ENCODE peak calls at places on chromosomes 12 and 14, in ten cellular contexts. Y is Peyer's patch, D is testis, E is endothelial cell of umbilical vein, Q is HCT116, P is prostate gland, J is heart left ventricle, S is ovary, O is transverse colon, R is spleen. M is an unnamed sample.

GRCh38 chr12:91588874-91589454 is 406.3 kb upstream of the DCN start:
- DNase-seq in Y (no peak), D (no peak), E (no peak), Q (no peak), P (no peak), J (no peak), S (no peak), O (no peak), R (no peak), M (no peak)

GRCh38 chr14:101363261-101363555 is 198.1 kb upstream of the DIO3 start:
- DNase-seq in Y (no peak), D (no peak), E (no peak), Q (no peak), P (no peak), J (no peak), S (no peak), O (no peak), R (no peak), M (no peak)

GRCh38 chr12:43586646-43587245 is 34.7 kb upstream of the ADAMTS20 start:
- DNase-seq in Y (no peak), D (no peak), E (no peak), Q (no peak), P (no peak), J (no peak), S (no peak), O (no peak), R (no peak), M (no peak)

GRCh38 chr12:24039113-24039525 is 89.6 kb upstream of the SOX5 start:
- DNase-seq in Y (no peak), D (no peak), E (peak), Q (no peak), P (no peak), J (no peak), S (no peak), O (no peak), R (no peak), M (no peak)

GRCh38 chr12:45268672-45269406 is 52.9 kb downstream of the ANO6 start:
- DNase-seq in Y (no peak), D (peak), E (peak), Q (peak), P (peak), J (peak), S (peak), O (peak), R (no peak), M (peak)

GRCh38 chr12:29676676-29677075 is 107.1 kb downstream of the TMTC1 start:
- DNase-seq in Y (no peak), D (no peak), E (no peak), Q (no peak), P (no peak), J (no peak), S (no peak), O (no peak), R (no peak), M (no peak)

GRCh38 chr12:120725659-120726509 is at the start of gene ACADS:
- DNase-seq in Y (peak), D (peak), E (peak), Q (peak), P (peak), J (peak), S (peak), O (peak), R (peak), M (peak)

GRCh38 chr12:54984602-54985376 is at the start of gene TESPA1:
- DNase-seq in Y (peak), D (peak), E (no peak), Q (no peak), P (peak), J (peak), S (peak), O (peak), R (peak), M (peak)

GRCh38 chr12:3218150-3218845 is 141.1 kb downstream of the TSPAN9 start:
- DNase-seq in Y (no peak), D (peak), E (peak), Q (no peak), P (peak), J (peak), S (peak), O (peak), R (no peak), M (peak)

GRCh38 chr12:19206493-19207077 is 77.1 kb downstream of the PLEKHA5 start:
- DNase-seq in Y (no peak), D (no peak), E (no peak), Q (no peak), P (no peak), J (no peak), S (no peak), O (no peak), R (no peak), M (no peak)

GRCh38 chr14:100529561-100530031 is 57.6 kb downstream of the BEGAIN start:
- DNase-seq in Y (peak), D (peak), E (no peak), Q (no peak), P (no peak), J (no peak), S (no peak), O (no peak), R (peak), M (peak)

GRCh38 chr12:90897316-90897715 is 57.7 kb downstream of the CCER1 start:
- DNase-seq in Y (no peak), D (no peak), E (peak), Q (no peak), P (no peak), J (no peak), S (no peak), O (no peak), R (no peak), M (no peak)

GRCh38 chr12:94874986-94875312 is 128.5 kb downstream of the NDUFA12 start:
- DNase-seq in Y (no peak), D (no peak), E (no peak), Q (no peak), P (peak), J (no peak), S (no peak), O (no peak), R (no peak), M (no peak)
- TF ChIP-seq POLR2A in Y (no peak), D (no peak), E (no peak), Q (no peak), P (no peak), J (no peak), S (no peak), O (no peak), R (no peak), M (no peak)

GRCh38 chr14:64387738-64388532 is at the start of gene MTHFD1:
- DNase-seq in Y (peak), D (peak), E (peak), Q (peak), P (peak), J (peak), S (peak), O (peak), R (peak), M (peak)

GRCh38 chr14:64388533-64389243 is 535 bp downstream of the MTHFD1 start:
- DNase-seq in Y (no peak), D (peak), E (no peak), Q (no peak), P (peak), J (peak), S (no peak), O (peak), R (peak), M (no peak)

GRCh38 chr14:64391986-64392385 is 3.8 kb downstream of the MTHFD1 start:
- DNase-seq in Y (no peak), D (no peak), E (no peak), Q (no peak), P (no peak), J (no peak), S (no peak), O (no peak), R (no peak), M (peak)

GRCh38 chr14:64391113-64391725 is 3.1 kb downstream of the MTHFD1 start:
- DNase-seq in Y (no peak), D (no peak), E (no peak), Q (no peak), P (no peak), J (no peak), S (no peak), O (no peak), R (no peak), M (no peak)

GRCh38 chr14:64387232-64387737 is 868 bp upstream of the MTHFD1 start:
- DNase-seq in Y (no peak), D (peak), E (peak), Q (no peak), P (peak), J (peak), S (no peak), O (no peak), R (no peak), M (peak)
- TF ChIP-seq POLR2A in Y (no peak), D (no peak), E (no peak), Q (no peak), P (no peak), J (no peak), S (no peak), O (no peak), R (no peak), M (no peak)

GRCh38 chr12:96399081-96399918 is 939 bp downstream of the CDK17 start:
- DNase-seq in Y (peak), D (peak), E (peak), Q (no peak), P (peak), J (peak), S (peak), O (peak), R (peak), M (peak)

GRCh38 chr12:96399919-96400630 is at the start of gene CDK17:
- DNase-seq in Y (peak), D (peak), E (peak), Q (peak), P (peak), J (peak), S (peak), O (peak), R (peak), M (peak)

GRCh38 chr12:96402061-96402460 is 1.8 kb upstream of the CDK17 start:
- DNase-seq in Y (no peak), D (no peak), E (no peak), Q (no peak), P (no peak), J (no peak), S (no peak), O (no peak), R (no peak), M (no peak)

GRCh38 chr12:96400631-96401060 is 407 bp upstream of the CDK17 start:
- DNase-seq in Y (no peak), D (no peak), E (peak), Q (no peak), P (no peak), J (no peak), S (no peak), O (no peak), R (no peak), M (no peak)

DNA sequence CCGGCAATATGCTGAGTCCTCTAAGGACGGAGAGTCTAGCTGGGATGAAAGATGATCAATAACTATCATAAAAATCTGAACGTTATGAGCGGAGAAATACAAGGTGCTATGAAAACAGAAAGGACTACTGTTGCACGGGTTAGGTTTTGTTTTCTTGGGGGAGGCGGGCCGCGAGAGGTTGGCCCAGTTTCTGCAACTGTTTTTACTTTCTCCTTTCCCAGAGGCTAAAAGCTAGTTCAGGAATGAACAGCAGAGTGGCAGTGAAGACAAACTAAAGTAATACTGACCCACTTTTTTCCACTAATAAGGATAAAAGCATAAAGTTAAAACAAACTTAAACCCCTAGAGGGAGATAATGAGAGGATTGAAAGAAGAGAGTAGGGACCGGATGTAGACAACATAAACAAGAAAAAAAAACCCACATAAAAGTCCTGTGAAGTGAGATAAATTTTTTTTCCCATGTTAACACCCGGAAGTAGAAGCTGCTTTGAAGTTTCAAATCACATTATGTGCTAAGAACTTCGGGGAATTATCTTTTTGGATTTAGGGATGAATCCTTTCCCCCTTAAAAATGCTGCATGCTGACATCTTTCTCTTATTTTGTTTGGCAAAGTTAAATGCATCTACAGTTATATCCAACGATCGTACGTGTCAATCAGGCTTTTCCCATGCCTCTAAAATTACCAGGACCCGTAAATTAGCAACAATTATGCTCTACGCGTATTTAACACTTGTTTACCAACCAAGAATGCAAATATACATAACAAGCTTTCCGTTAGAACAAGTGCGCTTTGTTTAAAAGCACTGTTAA is 1.0 kb upstream of the CDK17 start:
- DNase-seq in Y (no peak), D (peak), E (peak), Q (peak), P (peak), J (no peak), S (no peak), O (peak), R (no peak), M (no peak)
- TF ChIP-seq POLR2A in Y (no peak), D (no peak), E (no peak), Q (no peak), P (no peak), J (no peak), S (no peak), O (no peak), R (no peak), M (no peak)

GRCh38 chr12:56688129-56688845 is at the start of gene PTGES3:
- DNase-seq in Y (peak), D (peak), E (peak), Q (peak), P (peak), J (peak), S (peak), O (peak), R (peak), M (peak)
- TF ChIP-seq POLR2A in Y (peak), D (peak), E (peak), Q (peak), P (peak), J (no peak), S (peak), O (peak), R (peak), M (peak)

DNA sequence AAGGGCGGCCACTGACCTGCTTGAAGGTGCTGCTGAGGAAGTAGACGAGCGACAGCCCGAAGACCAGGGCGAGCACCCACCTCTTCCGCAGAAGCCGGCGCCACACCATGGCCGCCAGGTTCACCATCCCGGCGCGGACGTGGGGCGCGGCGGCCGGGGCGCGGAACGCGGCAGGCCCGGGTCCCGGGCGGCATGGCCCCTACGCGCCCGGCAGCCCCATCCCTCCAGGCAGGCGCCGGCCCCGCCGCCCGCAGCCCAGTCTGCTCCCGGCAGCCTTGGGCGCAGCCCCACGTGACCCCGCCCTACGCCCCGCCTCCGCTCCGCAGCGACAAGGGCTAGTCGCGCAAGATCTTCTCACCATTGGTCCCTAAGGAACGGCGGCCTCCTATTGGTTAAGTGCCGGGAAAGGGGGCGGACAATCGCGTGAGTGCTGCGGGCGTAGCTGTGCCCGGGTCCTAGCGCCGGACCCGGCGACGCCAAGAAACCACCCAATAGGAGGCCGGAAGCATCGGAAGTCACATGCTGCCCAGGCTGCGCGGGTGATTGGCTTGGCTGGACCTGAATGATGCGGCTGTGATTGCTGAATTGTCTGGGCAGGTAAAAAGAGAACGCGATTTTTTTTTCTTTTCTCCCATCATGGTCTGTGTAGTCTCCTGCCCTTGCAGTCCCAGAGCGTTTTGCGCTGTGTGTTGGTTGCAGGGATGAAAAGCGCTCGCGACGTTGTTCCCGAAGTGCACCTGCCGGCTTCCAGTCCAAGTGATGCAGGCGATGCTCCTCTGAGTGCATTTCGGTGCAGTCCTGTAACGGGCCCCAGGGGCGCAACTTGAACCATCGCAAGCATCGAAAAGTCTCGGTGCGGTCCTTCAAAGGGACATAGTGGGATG is at the start of the genes RNFT2 and SPRING1:
- DNase-seq in Y (peak), D (peak), E (peak), Q (peak), P (peak), J (peak), S (peak), O (peak), R (peak), M (peak)
- TF ChIP-seq POLR2A in Y (peak), D (peak), E (peak), Q (peak), P (peak), J (peak), S (peak), O (peak), R (no peak), M (no peak)